ENCODE peak calls at places on chromosomes 12 and 14, in five cellular contexts. J, U, O, K and Z are unnamed samples.

GRCh38 chr12:69987453-69988102 is 162.6 kb downstream of the MYRFL start:
- DNase-seq in O (peak; percentile 31), U (no peak), K (peak; percentile 83), J (no peak), Z (no peak)

GRCh38 chr12:105978686-105979085 is 160.1 kb downstream of the NUAK1 start:
- DNase-seq in O (no peak), U (no peak), K (no peak), J (no peak), Z (no peak)

GRCh38 chr12:28830491-28830890 is 318.6 kb upstream of the FAR2 start:
- DNase-seq in K (no peak), U (no peak), O (no peak), J (no peak), Z (no peak)

GRCh38 chr12:28824193-28824846 is 324.8 kb upstream of the FAR2 start:
- DNase-seq in U (no peak), J (no peak), K (no peak), O (no peak), Z (no peak)

GRCh38 chr12:119710941-119711551 is 43.1 kb downstream of the PRKAB1 start:
- DNase-seq in J (no peak), U (no peak), K (no peak), O (no peak), Z (peak; percentile 68)

GRCh38 chr14:90583916-90584605 is 187.2 kb downstream of the CALM1 start:
- DNase-seq in K (no peak), O (no peak), U (no peak), J (no peak), Z (no peak)

GRCh38 chr12:70645494-70646317 is 8.5 kb upstream of the PTPRB start:
- DNase-seq in O (peak; percentile 82), U (peak; percentile 23), J (peak; percentile 28), K (peak; percentile 86), Z (no peak)

GRCh38 chr12:11785722-11786121 is 136.2 kb downstream of the ETV6 start:
- DNase-seq in J (no peak), K (no peak), U (no peak), O (no peak), Z (no peak)